ENCODE peak calls at places on chromosomes 2 and 18, in six cellular contexts. I is Caco-2, O is hepatocyte, F is left ventricle myocardium inferior, M is upper lobe of right lung, W is fibroblast of pulmonary artery. N is an unnamed sample.
A peak's percentile ranks its signal among the peaks of the same experiment; 100 is the strongest.

GRCh38 chr2:152962446-152962845 is 244.0 kb downstream of the ARL6IP6 start:
- DNase-seq in M (no peak), I (no peak), O (no peak), W (no peak), F (no peak), N (no peak)

GRCh38 chr2:46010925-46011490 is 286.2 kb upstream of the EPAS1 start:
- DNase-seq in W (peak; percentile 81), O (peak; percentile 57), I (no peak), F (no peak), M (no peak), N (no peak)

GRCh38 chr2:203045867-203046266 is 31.2 kb downstream of the NBEAL1 start:
- DNase-seq in W (no peak), F (no peak), I (no peak), O (no peak), M (no peak), N (no peak)

GRCh38 chr2:98165516-98166071 is 78.6 kb downstream of the VWA3B start:
- DNase-seq in O (no peak), W (no peak), I (no peak), F (no peak), M (no peak), N (no peak)

GRCh38 chr2:148582679-148583511 is 61.7 kb upstream of the EPC2 start:
- DNase-seq in I (no peak), M (no peak), W (peak; percentile 13), F (no peak), O (no peak), N (no peak)

GRCh38 chr2:98372579-98372978 is 26.3 kb downstream of the CNGA3 start:
- DNase-seq in F (no peak), I (no peak), M (peak; percentile 8), O (no peak), W (no peak), N (no peak)

GRCh38 chr2:42865884-42866861 is 73.8 kb upstream of the HAAO start:
- DNase-seq in W (no peak), M (no peak), O (no peak), I (no peak), F (peak; percentile 66), N (no peak)

GRCh38 chr2:10832228-10832936 is 19.8 kb upstream of the PDIA6 start:
- DNase-seq in F (peak; percentile 79), W (peak; percentile 81), I (peak; percentile 85), M (peak; percentile 91), O (peak; percentile 92), N (peak; percentile 87)

GRCh38 chr2:239991689-239992314 is 33.3 kb downstream of the NDUFA10 start:
- DNase-seq in M (no peak), W (peak; percentile 79), O (peak; percentile 81), I (no peak), F (no peak), N (no peak)

GRCh38 chr2:238097201-238097987 is 2.7 kb upstream of the ESPNL start:
- DNase-seq in F (no peak), I (no peak), O (no peak), M (peak; percentile 59), W (no peak), N (no peak)

GRCh38 chr2:198638579-198638978 is 819.2 kb downstream of the SATB2 start:
- DNase-seq in M (no peak), I (no peak), F (no peak), W (no peak), O (no peak), N (no peak)

GRCh38 chr2:236719192-236719635 is 149.6 kb downstream of the ACKR3 start:
- DNase-seq in M (no peak), W (no peak), O (no peak), F (no peak), I (no peak), N (no peak)

GRCh38 chr18:70288851-70289328 is at the start of gene SOCS6:
- DNase-seq in W (peak; percentile 68), I (peak; percentile 41), F (peak; percentile 66), M (peak; percentile 89), O (peak; percentile 82), N (peak; percentile 56)

GRCh38 chr2:216936954-216937357 is 77.1 kb upstream of the TNP1 start:
- DNase-seq in W (no peak), O (peak; percentile 55), I (no peak), M (no peak), F (peak; percentile 49), N (peak; percentile 41)

GRCh38 chr2:47899915-47900314 is 6.4 kb downstream of the FBXO11 start:
- DNase-seq in I (no peak), F (no peak), O (peak; percentile 11), W (no peak), M (no peak), N (no peak)

GRCh38 chr18:77300579-77300978 is 50.9 kb downstream of the GALR1 start:
- DNase-seq in I (no peak), F (no peak), O (no peak), W (no peak), M (no peak), N (no peak)

GRCh38 chr2:218193716-218194115 is 23.3 kb upstream of the ARPC2 start:
- DNase-seq in O (no peak), I (no peak), M (no peak), F (no peak), W (no peak), N (no peak)

GRCh38 chr2:38033651-38034050 is 42.3 kb downstream of the CYP1B1 start:
- DNase-seq in M (no peak), I (no peak), W (peak; percentile 16), O (no peak), F (no peak), N (no peak)

GRCh38 chr18:75307530-75307929 is 96.9 kb downstream of the TSHZ1 start:
- DNase-seq in M (no peak), I (no peak), W (no peak), F (no peak), O (no peak), N (no peak)

GRCh38 chr2:26727641-26728561 is 35.4 kb downstream of the KCNK3 start:
- DNase-seq in F (no peak), M (no peak), I (no peak), O (no peak), W (no peak), N (no peak)

GRCh38 chr2:119760237-119760807 is 600 bp downstream of the PTPN4 start:
- DNase-seq in I (peak; percentile 65), M (no peak), F (no peak), W (no peak), O (no peak), N (no peak)

GRCh38 chr2:200174433-200175216 is 131.9 kb upstream of the SPATS2L start:
- DNase-seq in W (no peak), I (no peak), F (no peak), O (no peak), M (peak; percentile 57), N (no peak)

GRCh38 chr2:44124502-44124901 is 44.2 kb upstream of the PPM1B start:
- DNase-seq in I (no peak), W (no peak), M (no peak), O (no peak), F (no peak), N (no peak)

GRCh38 chr18:54210463-54210862 is 14.0 kb downstream of the MBD2 start:
- DNase-seq in M (no peak), O (no peak), F (no peak), W (no peak), I (no peak), N (no peak)

GRCh38 chr2:222038086-222038802 is 260.6 kb downstream of the PAX3 start:
- DNase-seq in W (peak; percentile 9), M (no peak), I (no peak), O (no peak), F (no peak), N (no peak)

GRCh38 chr18:21747764-21748693 is 7.4 kb downstream of the MIB1 start:
- DNase-seq in W (no peak), M (no peak), F (no peak), I (no peak), O (no peak), N (no peak)

GRCh38 chr2:61396005-61396404 is 74.9 kb downstream of the USP34 start:
- DNase-seq in W (peak; percentile 13), O (no peak), I (no peak), M (no peak), F (no peak), N (no peak)

GRCh38 chr2:119425620-119426395 is 5.8 kb upstream of the TMEM37 start:
- DNase-seq in O (peak; percentile 82), W (no peak), F (no peak), M (no peak), I (peak; percentile 89), N (no peak)

GRCh38 chr18:9475643-9476580 is 599 bp downstream of the RALBP1 start:
- DNase-seq in M (peak; percentile 86), F (no peak), O (peak; percentile 11), I (no peak), W (peak; percentile 29), N (no peak)

GRCh38 chr18:79579807-79580480 is 99.7 kb upstream of the CTDP1 start:
- DNase-seq in O (no peak), F (no peak), M (peak; percentile 46), W (no peak), I (no peak), N (no peak)

GRCh38 chr2:235505210-235505741 is 11.4 kb downstream of the AGAP1 start:
- DNase-seq in W (no peak), F (no peak), O (peak; percentile 45), I (no peak), M (no peak), N (no peak)

GRCh38 chr2:30078521-30078920 is 68.3 kb upstream of the YPEL5 start:
- DNase-seq in M (no peak), I (no peak), F (no peak), O (no peak), W (peak; percentile 3), N (no peak)

GRCh38 chr2:156021326-156022040 is 311.0 kb downstream of the NR4A2 start:
- DNase-seq in F (no peak), M (no peak), I (peak; percentile 40), O (no peak), W (no peak), N (no peak)

GRCh38 chr2:26712486-26713465 is 20.3 kb downstream of the KCNK3 start:
- DNase-seq in W (no peak), I (no peak), O (peak; percentile 29), F (no peak), M (no peak), N (peak; percentile 83)

GRCh38 chr2:116487336-116487735 is 1327.2 kb upstream of the DDX18 start:
- DNase-seq in W (no peak), F (no peak), O (no peak), M (no peak), I (no peak), N (no peak)

GRCh38 chr18:7725897-7726296 is 158.8 kb downstream of the PTPRM start:
- DNase-seq in O (no peak), F (no peak), W (no peak), I (no peak), M (no peak), N (no peak)
- H3K4me3 ChIP-seq in O (no peak overlapping the region), F (no peak overlapping the region), W (no peak overlapping the region), I (no peak overlapping the region), M (no peak overlapping the region), N (no peak overlapping the region)

GRCh38 chr2:187453078-187453641 is 5.1 kb upstream of the CALCRL start:
- DNase-seq in W (peak; percentile 64), O (peak; percentile 14), M (no peak), I (no peak), F (no peak), N (no peak)
- TF ChIP-seq CTCF in W (peak; percentile 49), O (peak; percentile 78), M (peak; percentile 53), I (peak; percentile 39), F (peak; percentile 62), N (peak; percentile 24)

GRCh38 chr2:181678033-181678586 is 2.2 kb downstream of the NEUROD1 start:
- DNase-seq in M (peak; percentile 80), F (peak; percentile 36), I (peak; percentile 51), W (peak; percentile 89), O (peak; percentile 91), N (no peak)
- H3K4me3 ChIP-seq in M (no peak overlapping the region), F (no peak overlapping the region), I (no peak overlapping the region), W (no peak overlapping the region), O (no peak overlapping the region), N (no peak overlapping the region)

GRCh38 chr2:228675042-228675441 is 493.6 kb upstream of the SPHKAP start:
- DNase-seq in O (no peak), W (peak; percentile 78), I (no peak), F (no peak), M (no peak), N (no peak)
- TF ChIP-seq CTCF in O (no peak), W (no peak), I (no peak), F (no peak), M (no peak), N (no peak)

N was measured in BE2C.